ENCODE peak calls at places on chromosomes 4 and X, in four cellular contexts. One of them, this sample, is unnamed.

GRCh38 chrX:123357941-123358340 is 173.9 kb downstream of the GRIA3 start:
- DNase-seq in neuronal stem cell: no peak
- DNase-seq in mesenchymal stem cell: no peak
- DNase-seq in mesendoderm: no peak
- DNase-seq in this sample: no peak

GRCh38 chr4:177375971-177376370 is 66.3 kb downstream of the AGA start:
- DNase-seq in mesendoderm: peak; percentile 47
- DNase-seq in neuronal stem cell: no peak
- DNase-seq in mesenchymal stem cell: no peak
- DNase-seq in this sample: no peak

GRCh38 chr4:55554453-55555030 is 7.8 kb upstream of the CLOCK start:
- DNase-seq in mesenchymal stem cell: peak; percentile 44
- DNase-seq in mesendoderm: peak; percentile 21
- DNase-seq in neuronal stem cell: no peak
- DNase-seq in this sample: peak; percentile 71

GRCh38 chr4:81503586-81503985 is 31.9 kb upstream of the RASGEF1B start:
- DNase-seq in mesendoderm: peak; percentile 56
- DNase-seq in mesenchymal stem cell: no peak
- DNase-seq in neuronal stem cell: no peak
- DNase-seq in this sample: no peak

GRCh38 chr4:109434793-109435080 is 1.1 kb downstream of the SEC24B start:
- DNase-seq in neuronal stem cell: no peak
- DNase-seq in mesenchymal stem cell: no peak
- DNase-seq in mesendoderm: no peak
- DNase-seq in this sample: peak; percentile 37

GRCh38 chrX:56800307-56800706 is 71.3 kb downstream of the NBDY start:
- DNase-seq in mesendoderm: no peak
- DNase-seq in mesenchymal stem cell: no peak
- DNase-seq in neuronal stem cell: no peak
- DNase-seq in this sample: no peak

GRCh38 chrX:34382416-34382815 is 250.3 kb upstream of the FAM47A start:
- DNase-seq in mesenchymal stem cell: no peak
- DNase-seq in neuronal stem cell: no peak
- DNase-seq in mesendoderm: no peak
- DNase-seq in this sample: no peak

GRCh38 chrX:136209016-136209738 is 42.0 kb downstream of the MAP7D3 start:
- DNase-seq in mesenchymal stem cell: peak; percentile 62
- DNase-seq in neuronal stem cell: no peak
- DNase-seq in mesendoderm: peak; percentile 54
- DNase-seq in this sample: peak; percentile 56

GRCh38 chr4:11728165-11728564 is 299.5 kb upstream of the HS3ST1 start:
- DNase-seq in neuronal stem cell: no peak
- DNase-seq in mesendoderm: no peak
- DNase-seq in mesenchymal stem cell: no peak
- DNase-seq in this sample: no peak

GRCh38 chr4:184265566-184266351 is 48.1 kb upstream of the ENPP6 start:
- DNase-seq in mesendoderm: peak; percentile 76
- DNase-seq in neuronal stem cell: no peak
- DNase-seq in mesenchymal stem cell: peak; percentile 34
- DNase-seq in this sample: peak; percentile 61

GRCh38 chr4:145440292-145441007 is 41.2 kb upstream of the SMAD1 start:
- DNase-seq in neuronal stem cell: no peak
- DNase-seq in mesenchymal stem cell: no peak
- DNase-seq in mesendoderm: no peak
- DNase-seq in this sample: no peak

GRCh38 chrX:108399427-108400165 is 38.6 kb downstream of the COL4A6 start:
- DNase-seq in neuronal stem cell: no peak
- DNase-seq in mesenchymal stem cell: no peak
- DNase-seq in mesendoderm: no peak
- DNase-seq in this sample: peak; percentile 10

GRCh38 chr4:3811621-3812020 is 45.4 kb downstream of the ADRA2C start:
- DNase-seq in mesenchymal stem cell: no peak
- DNase-seq in neuronal stem cell: no peak
- DNase-seq in mesendoderm: no peak
- DNase-seq in this sample: no peak

GRCh38 chr4:3809451-3810110 is 43.4 kb downstream of the ADRA2C start:
- DNase-seq in mesenchymal stem cell: no peak
- DNase-seq in mesendoderm: no peak
- DNase-seq in neuronal stem cell: no peak
- DNase-seq in this sample: no peak

GRCh38 chr4:3809028-3809427 is 42.8 kb downstream of the ADRA2C start:
- DNase-seq in neuronal stem cell: no peak
- DNase-seq in mesenchymal stem cell: no peak
- DNase-seq in mesendoderm: no peak
- DNase-seq in this sample: no peak

GRCh38 chr4:3810796-3811485 is 44.8 kb downstream of the ADRA2C start:
- DNase-seq in mesenchymal stem cell: no peak
- DNase-seq in mesendoderm: no peak
- DNase-seq in neuronal stem cell: no peak
- DNase-seq in this sample: no peak

GRCh38 chr4:3810111-3810680 is 44.0 kb downstream of the ADRA2C start:
- DNase-seq in mesenchymal stem cell: no peak
- DNase-seq in neuronal stem cell: no peak
- DNase-seq in mesendoderm: no peak
- DNase-seq in this sample: no peak
- H3K18ac ChIP-seq in mesenchymal stem cell: no peak overlapping the region
- H3K18ac ChIP-seq in neuronal stem cell: peak overlapping the region; percentile 81
- H3K18ac ChIP-seq in mesendoderm: no peak overlapping the region
- H3K18ac ChIP-seq in this sample: no peak overlapping the region

DNA sequence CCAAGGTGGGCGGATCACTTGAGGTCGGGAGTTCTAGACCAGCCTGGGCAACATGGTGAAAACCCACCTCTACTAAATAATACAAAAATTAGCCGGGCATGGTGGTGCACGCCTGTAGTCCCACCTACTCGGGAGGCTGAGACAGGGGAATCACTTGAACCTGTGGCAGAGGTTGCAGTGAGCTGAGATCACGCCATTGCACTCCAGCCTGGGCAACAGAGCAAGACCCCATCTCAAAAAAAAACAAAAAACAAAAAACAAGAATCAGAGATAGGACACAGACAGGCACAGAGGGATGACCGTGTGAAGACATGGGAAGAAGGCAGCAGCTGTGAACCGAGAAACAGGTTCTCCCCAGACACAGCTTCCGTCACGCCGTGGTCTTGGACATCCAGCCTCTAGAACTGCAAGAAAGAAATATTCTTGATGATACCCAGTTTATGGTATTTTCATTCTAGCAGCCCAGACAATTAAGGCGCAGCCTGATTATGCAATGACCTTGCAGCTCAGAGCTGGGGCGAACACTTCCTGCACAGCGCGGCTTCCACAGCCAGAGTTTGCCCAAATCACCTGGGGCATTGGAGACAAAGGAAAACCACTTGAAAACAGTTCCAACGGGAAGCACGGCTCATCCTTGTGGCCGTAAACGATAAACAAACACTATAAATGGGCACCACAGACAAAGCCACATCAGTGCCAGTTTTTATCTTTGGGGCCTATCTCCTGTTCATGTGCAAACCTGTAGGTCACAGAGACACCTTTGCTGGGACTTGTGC is 4.2 kb upstream of the ARSD start:
- DNase-seq in neuronal stem cell: no peak
- DNase-seq in mesendoderm: no peak
- DNase-seq in mesenchymal stem cell: no peak
- DNase-seq in this sample: no peak
- H3K18ac ChIP-seq in neuronal stem cell: no peak overlapping the region
- H3K18ac ChIP-seq in mesendoderm: no peak overlapping the region
- H3K18ac ChIP-seq in mesenchymal stem cell: no peak overlapping the region
- H3K18ac ChIP-seq in this sample: no peak overlapping the region

DNA sequence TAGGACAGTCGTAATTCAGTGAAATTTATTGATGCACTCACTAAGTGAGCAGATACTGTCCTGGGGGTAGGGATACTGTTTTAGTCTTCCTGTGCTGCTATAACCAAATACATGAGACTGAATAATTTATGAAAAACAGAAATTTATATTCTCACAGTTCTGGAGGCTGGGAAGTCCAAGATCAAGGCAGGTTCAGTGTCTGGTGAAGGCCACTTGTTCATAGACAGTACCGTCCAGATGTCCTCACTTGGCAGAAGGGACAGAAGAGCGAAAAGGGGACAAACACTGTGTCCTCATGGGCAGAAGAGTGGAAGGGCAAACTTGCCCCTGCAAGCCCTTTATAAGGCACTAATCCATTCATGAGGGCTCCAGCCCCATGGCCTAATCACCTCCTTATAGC is 45.6 kb downstream of the PGRMC2 start:
- DNase-seq in mesendoderm: no peak
- DNase-seq in neuronal stem cell: no peak
- DNase-seq in mesenchymal stem cell: no peak
- DNase-seq in this sample: no peak
- H3K18ac ChIP-seq in mesendoderm: no peak overlapping the region
- H3K18ac ChIP-seq in neuronal stem cell: no peak overlapping the region
- H3K18ac ChIP-seq in mesenchymal stem cell: no peak overlapping the region
- H3K18ac ChIP-seq in this sample: peak overlapping the region; percentile 98

DNA sequence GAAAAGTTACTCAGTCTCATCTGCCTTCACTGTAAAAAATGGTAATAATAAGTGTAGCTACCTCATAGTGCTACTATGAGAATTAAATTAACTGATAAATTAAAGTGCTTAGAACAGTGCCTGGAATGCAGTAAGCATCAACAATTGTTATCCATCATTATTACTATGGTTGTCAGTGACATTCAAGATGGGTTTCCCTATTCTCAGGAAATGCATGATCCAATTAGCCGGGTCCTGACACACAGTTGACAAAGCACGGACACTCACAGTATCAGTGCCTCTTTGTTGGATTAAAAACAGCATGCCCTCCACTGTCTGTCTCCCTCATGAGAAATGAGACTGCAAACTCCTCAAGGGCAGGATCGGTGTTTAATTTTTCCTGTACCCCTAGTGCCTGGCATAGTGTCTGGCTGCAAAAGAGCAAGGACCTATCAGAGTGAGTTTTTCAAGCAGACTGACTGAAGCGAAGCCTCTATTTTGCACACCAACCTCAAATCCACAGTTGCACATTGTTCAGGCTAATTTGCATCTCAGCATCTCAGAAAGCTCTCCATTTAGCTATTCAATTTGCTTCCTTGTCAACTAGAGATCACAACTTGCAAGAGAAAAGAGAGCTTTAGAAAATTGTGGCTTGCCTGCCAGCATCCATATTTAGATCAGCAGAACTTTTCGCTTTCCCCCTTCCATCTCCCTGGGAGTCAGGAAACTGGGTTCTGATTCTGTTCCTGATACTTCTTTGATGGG is 122.9 kb downstream of the LDB2 start:
- DNase-seq in mesendoderm: no peak
- DNase-seq in neuronal stem cell: no peak
- DNase-seq in mesenchymal stem cell: no peak
- DNase-seq in this sample: no peak
- H3K18ac ChIP-seq in mesendoderm: no peak overlapping the region
- H3K18ac ChIP-seq in neuronal stem cell: no peak overlapping the region
- H3K18ac ChIP-seq in mesenchymal stem cell: no peak overlapping the region
- H3K18ac ChIP-seq in this sample: no peak overlapping the region

GRCh38 chr4:3745886-3746656 is 20.1 kb upstream of the ADRA2C start:
- DNase-seq in mesendoderm: peak; percentile 50
- DNase-seq in mesenchymal stem cell: no peak
- DNase-seq in neuronal stem cell: no peak
- DNase-seq in this sample: no peak
- H3K18ac ChIP-seq in mesendoderm: no peak overlapping the region
- H3K18ac ChIP-seq in mesenchymal stem cell: no peak overlapping the region
- H3K18ac ChIP-seq in neuronal stem cell: peak overlapping the region; percentile 63
- H3K18ac ChIP-seq in this sample: no peak overlapping the region

DNA sequence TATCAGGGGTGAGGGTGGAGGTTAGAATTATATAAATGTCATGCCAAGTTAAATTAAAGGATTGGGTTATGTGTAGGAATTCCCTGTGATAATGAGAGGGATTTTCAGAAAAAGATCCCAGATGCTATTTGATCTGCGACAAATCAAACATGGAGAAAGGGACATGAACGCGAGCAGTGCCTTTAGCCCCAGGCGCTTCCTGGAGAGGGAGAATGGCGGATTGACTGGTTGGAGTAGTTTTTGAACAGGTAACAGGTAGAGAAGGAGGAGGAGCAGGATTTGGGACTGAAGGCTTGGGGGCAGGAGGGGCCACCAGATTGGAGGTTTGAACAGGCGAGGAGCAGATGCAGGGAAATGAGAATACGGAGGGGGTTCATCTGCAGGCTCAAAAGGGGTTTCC is 67.1 kb downstream of the LRP2BP start:
- DNase-seq in mesendoderm: no peak
- DNase-seq in neuronal stem cell: no peak
- DNase-seq in mesenchymal stem cell: no peak
- DNase-seq in this sample: no peak
- H3K18ac ChIP-seq in mesendoderm: no peak overlapping the region
- H3K18ac ChIP-seq in neuronal stem cell: no peak overlapping the region
- H3K18ac ChIP-seq in mesenchymal stem cell: no peak overlapping the region
- H3K18ac ChIP-seq in this sample: no peak overlapping the region

DNA sequence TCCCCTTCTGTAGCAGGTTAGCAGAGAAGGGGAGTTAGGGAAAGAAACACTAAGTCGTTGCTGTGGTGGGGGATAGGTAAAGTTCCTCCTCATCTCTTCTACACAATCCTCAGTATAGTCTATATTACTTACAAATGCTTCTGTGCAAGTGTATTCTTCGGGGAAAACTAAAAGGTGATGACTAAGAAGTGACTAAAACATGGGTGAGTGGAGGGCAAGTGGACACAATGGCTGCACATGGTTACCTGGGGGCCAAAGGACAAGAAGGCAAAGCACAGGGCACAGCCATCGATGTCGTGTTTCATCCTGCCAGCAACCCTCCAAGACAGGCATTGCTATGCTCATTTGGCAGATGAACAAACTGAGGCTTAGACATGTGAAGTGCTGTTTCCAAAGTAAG is 35.5 kb upstream of the CCKAR start:
- DNase-seq in mesenchymal stem cell: no peak
- DNase-seq in neuronal stem cell: no peak
- DNase-seq in mesendoderm: no peak
- DNase-seq in this sample: peak; percentile 41
- H3K18ac ChIP-seq in mesenchymal stem cell: no peak overlapping the region
- H3K18ac ChIP-seq in neuronal stem cell: no peak overlapping the region
- H3K18ac ChIP-seq in mesendoderm: no peak overlapping the region
- H3K18ac ChIP-seq in this sample: peak overlapping the region; percentile 84

GRCh38 chr4:140057693-140058092 is 96.3 kb downstream of the MAML3 start:
- DNase-seq in mesendoderm: no peak
- DNase-seq in neuronal stem cell: no peak
- DNase-seq in mesenchymal stem cell: no peak
- DNase-seq in this sample: no peak

GRCh38 chr4:140059159-140059558 is 94.8 kb downstream of the MAML3 start:
- DNase-seq in mesenchymal stem cell: no peak
- DNase-seq in neuronal stem cell: no peak
- DNase-seq in mesendoderm: no peak
- DNase-seq in this sample: peak; percentile 47

GRCh38 chr4:140065393-140065792 is 88.6 kb downstream of the MAML3 start:
- DNase-seq in mesenchymal stem cell: peak; percentile 27
- DNase-seq in neuronal stem cell: no peak
- DNase-seq in mesendoderm: no peak
- DNase-seq in this sample: no peak

GRCh38 chr4:140061194-140061593 is 92.8 kb downstream of the MAML3 start:
- DNase-seq in mesendoderm: no peak
- DNase-seq in neuronal stem cell: no peak
- DNase-seq in mesenchymal stem cell: peak; percentile 56
- DNase-seq in this sample: peak; percentile 79

GRCh38 chr4:140061883-140062282 is 92.1 kb downstream of the MAML3 start:
- DNase-seq in mesendoderm: no peak
- DNase-seq in neuronal stem cell: no peak
- DNase-seq in mesenchymal stem cell: no peak
- DNase-seq in this sample: no peak
- H3K18ac ChIP-seq in mesendoderm: no peak overlapping the region
- H3K18ac ChIP-seq in neuronal stem cell: no peak overlapping the region
- H3K18ac ChIP-seq in mesenchymal stem cell: no peak overlapping the region
- H3K18ac ChIP-seq in this sample: peak overlapping the region; percentile 79